ENCODE peak calls at places on chromosomes 3 and 15, in six cellular contexts. N, I, H, F, O and X are unnamed samples.

GRCh38 chr15:38549222-38549621 is 15.4 kb downstream of the RASGRP1 start:
- DNase-seq in F (no peak), H (no peak), I (no peak), O (no peak), N (peak), X (no peak)

GRCh38 chr3:42562047-42562907 is 19.5 kb downstream of the SEC22C start:
- DNase-seq in O (no peak), F (no peak), N (peak), H (no peak), I (no peak), X (no peak)

GRCh38 chr3:126549861-126550487 is 8.8 kb downstream of the C3orf22 start:
- DNase-seq in N (no peak), F (no peak), H (no peak), O (no peak), I (no peak), X (no peak)

GRCh38 chr3:71562938-71563337 is 20.6 kb downstream of the FOXP1 start:
- DNase-seq in F (no peak), H (no peak), I (no peak), O (no peak), N (no peak), X (no peak)

GRCh38 chr15:78208341-78208844 is 26.0 kb downstream of the ACSBG1 start:
- DNase-seq in N (no peak), H (no peak), I (no peak), O (no peak), F (no peak), X (no peak)

GRCh38 chr3:65914740-65915366 is 123.9 kb downstream of the MAGI1 start:
- DNase-seq in N (peak), I (peak), H (no peak), F (no peak), O (no peak), X (no peak)

GRCh38 chr3:122563717-122564025 is 429 bp downstream of the PARP9 start:
- DNase-seq in I (peak), O (no peak), F (no peak), N (peak), H (no peak), X (no peak)

GRCh38 chr15:70109982-70110381 is 12.3 kb upstream of the TLE3 start:
- DNase-seq in H (no peak), N (no peak), F (no peak), O (no peak), I (no peak), X (no peak)

GRCh38 chr15:40928351-40928974 is 677 bp upstream of the DLL4 start:
- DNase-seq in N (no peak), O (no peak), F (no peak), H (no peak), I (peak), X (no peak)

GRCh38 chr15:25022233-25022632 is 67.4 kb downstream of the SNRPN start:
- DNase-seq in H (no peak), F (no peak), O (no peak), N (peak), I (no peak), X (no peak)

GRCh38 chr3:153173758-153174516 is 11.9 kb downstream of the RAP2B start:
- DNase-seq in F (no peak), I (no peak), O (no peak), N (peak), H (no peak), X (no peak)

GRCh38 chr3:108453541-108454057 is 56.8 kb downstream of the MYH15 start:
- DNase-seq in F (no peak), I (no peak), N (peak), O (no peak), H (no peak), X (no peak)

GRCh38 chr15:101657968-101658784 is 6.0 kb upstream of the TM2D3 start:
- DNase-seq in N (no peak), H (no peak), O (no peak), F (no peak), I (no peak), X (no peak)

GRCh38 chr3:88433572-88433971 is 283.8 kb downstream of the C3orf38 start:
- DNase-seq in H (peak), N (no peak), O (no peak), I (peak), F (no peak), X (no peak)

GRCh38 chr15:72358532-72359180 is 17.2 kb downstream of the HEXA start:
- DNase-seq in F (no peak), I (no peak), N (peak), H (no peak), O (no peak), X (no peak)